ENCODE peak calls at places on chromosomes 4 and X, in ten cellular contexts. I, R, F, L, J, Z, T, V, G and H are unnamed samples.

GRCh38 chr4:48879561-48880442 is 26.8 kb downstream of the OCIAD2 start:
- DNase-seq in I (no peak), R (no peak), F (no peak), L (no peak), J (no peak), Z (no peak), T (peak), V (no peak), G (no peak), H (no peak)

GRCh38 chrX:64202808-64203320 is 2.6 kb downstream of the AMER1 start:
- DNase-seq in I (no peak), R (no peak), F (no peak), L (no peak), J (peak), Z (peak), T (peak), V (no peak), G (no peak), H (no peak)

GRCh38 chr4:40214038-40214437 is 17.2 kb downstream of the RHOH start:
- DNase-seq in I (no peak), R (no peak), F (no peak), L (no peak), J (no peak), Z (no peak), T (no peak), V (no peak), G (no peak), H (no peak)

GRCh38 chr4:96016615-96017299 is 176.9 kb downstream of the PDHA2 start:
- DNase-seq in I (no peak), R (no peak), F (peak), L (no peak), J (no peak), Z (no peak), T (peak), V (no peak), G (no peak), H (no peak)

GRCh38 chrX:98605941-98606340 is 1722.2 kb downstream of the RPA4 start:
- DNase-seq in I (no peak), R (no peak), F (no peak), L (no peak), J (no peak), Z (no peak), T (no peak), V (no peak), G (no peak), H (no peak)

GRCh38 chr4:85094735-85095134 is 128.2 kb upstream of the WDFY3 start:
- DNase-seq in I (no peak), R (no peak), F (no peak), L (no peak), J (no peak), Z (no peak), T (no peak), V (no peak), G (no peak), H (no peak)

GRCh38 chr4:40888916-40889315 is 139.2 kb downstream of the NSUN7 start:
- DNase-seq in I (no peak), R (no peak), F (no peak), L (no peak), J (no peak), Z (no peak), T (no peak), V (no peak), G (no peak), H (no peak)

GRCh38 chr4:6169239-6169638 is 31.1 kb downstream of the JAKMIP1 start:
- DNase-seq in I (no peak), R (no peak), F (no peak), L (no peak), J (no peak), Z (no peak), T (no peak), V (no peak), G (no peak), H (no peak)

GRCh38 chrX:440636-441035 is 53.9 kb upstream of the PPP2R3B start:
- DNase-seq in I (no peak), R (no peak), F (no peak), L (no peak), J (no peak), Z (no peak), T (no peak), V (no peak), G (no peak), H (no peak)

GRCh38 chrX:145817299-145817665 is 347 bp upstream of the SLITRK2 start:
- DNase-seq in I (no peak), R (no peak), F (no peak), L (no peak), J (no peak), Z (no peak), T (no peak), V (no peak), G (no peak), H (no peak)

GRCh38 chr4:117817316-117817715 is 217.0 kb upstream of the NDST3 start:
- DNase-seq in I (no peak), R (no peak), F (no peak), L (no peak), J (no peak), Z (no peak), T (peak), V (no peak), G (no peak), H (no peak)

GRCh38 chr4:94342713-94343112 is at the start of gene HPGDS:
- DNase-seq in I (no peak), R (no peak), F (no peak), L (no peak), J (no peak), Z (no peak), T (no peak), V (no peak), G (no peak), H (no peak)

GRCh38 chr4:60619531-60620305 is 580.4 kb upstream of the ADGRL3 start:
- DNase-seq in I (no peak), R (no peak), F (no peak), L (no peak), J (peak), Z (peak), T (peak), V (no peak), G (no peak), H (no peak)

GRCh38 chr4:80082693-80083092 is 9.7 kb upstream of the ANTXR2 start:
- DNase-seq in I (no peak), R (no peak), F (no peak), L (no peak), J (no peak), Z (no peak), T (no peak), V (no peak), G (no peak), H (no peak)

GRCh38 chrX:152658302-152658701 is 20.6 kb downstream of the GABRQ start:
- DNase-seq in I (no peak), R (no peak), F (no peak), L (no peak), J (no peak), Z (no peak), T (no peak), V (no peak), G (no peak), H (no peak)

GRCh38 chr4:85952518-85952917 is 407.3 kb downstream of the MAPK10 start:
- DNase-seq in I (no peak), R (no peak), F (no peak), L (no peak), J (peak), Z (no peak), T (peak), V (no peak), G (no peak), H (no peak)

GRCh38 chrX:122572461-122572860 is 611.6 kb upstream of the GRIA3 start:
- DNase-seq in I (no peak), R (no peak), F (no peak), L (no peak), J (peak), Z (peak), T (no peak), V (no peak), G (no peak), H (no peak)

GRCh38 chr4:79273918-79274317 is 51.9 kb downstream of the NAA11 start:
- DNase-seq in I (no peak), R (no peak), F (no peak), L (no peak), J (no peak), Z (no peak), T (no peak), V (no peak), G (no peak), H (no peak)

GRCh38 chr4:68076194-68076593 is 53.5 kb downstream of the TMPRSS11F start:
- DNase-seq in I (no peak), R (no peak), F (no peak), L (no peak), J (no peak), Z (no peak), T (no peak), V (no peak), G (no peak), H (no peak)

GRCh38 chrX:40278340-40279090 is 180.8 kb upstream of the BCOR start:
- DNase-seq in I (no peak), R (no peak), F (no peak), L (no peak), J (peak), Z (no peak), T (peak), V (no peak), G (no peak), H (no peak)

GRCh38 chr4:126136922-126137781 is 822.4 kb downstream of the FAT4 start:
- DNase-seq in I (no peak), R (no peak), F (no peak), L (no peak), J (peak), Z (no peak), T (no peak), V (no peak), G (no peak), H (no peak)

GRCh38 chr4:166282081-166282770 is 409.2 kb downstream of the TLL1 start:
- DNase-seq in I (no peak), R (no peak), F (no peak), L (no peak), J (no peak), Z (no peak), T (peak), V (no peak), G (no peak), H (no peak)

GRCh38 chr4:118740869-118741268 is 55.7 kb downstream of the METTL14 start:
- DNase-seq in I (no peak), R (no peak), F (no peak), L (no peak), J (peak), Z (no peak), T (peak), V (no peak), G (no peak), H (no peak)

GRCh38 chrX:115259238-115259875 is 25.5 kb upstream of the LRCH2 start:
- DNase-seq in I (no peak), R (no peak), F (no peak), L (no peak), J (peak), Z (peak), T (no peak), V (no peak), G (no peak), H (no peak)

GRCh38 chr4:108693819-108694218 is 43.4 kb downstream of the OSTC start:
- DNase-seq in I (no peak), R (no peak), F (no peak), L (no peak), J (peak), Z (no peak), T (peak), V (no peak), G (no peak), H (no peak)

GRCh38 chrX:29665532-29665931 is 549.8 kb upstream of the MAGEB2 start:
- DNase-seq in I (no peak), R (no peak), F (no peak), L (no peak), J (no peak), Z (no peak), T (no peak), V (no peak), G (no peak), H (no peak)

GRCh38 chrX:101287402-101287801 is 3.7 kb downstream of the TAF7L start:
- DNase-seq in I (no peak), R (peak), F (peak), L (no peak), J (peak), Z (peak), T (peak), V (no peak), G (peak), H (no peak)

GRCh38 chr4:61431131-61431530 is 231.0 kb downstream of the ADGRL3 start:
- DNase-seq in I (no peak), R (no peak), F (no peak), L (no peak), J (no peak), Z (no peak), T (no peak), V (no peak), G (no peak), H (no peak)